ENCODE peak calls at places on chromosomes 2 and 18, in eight cellular contexts. One of them, this sample, is unnamed.

GRCh38 chr18:50297621-50298442 is 10.3 kb upstream of the CXXC1 start:
- DNase-seq in CD4-positive, CD25-positive, alpha-beta regulatory T cell: peak
- DNase-seq in activated gamma-delta T cell treated with anti-CD3 and anti-CD28 coated beads, Interleukin-2, amount 50 U/mL, for 16 hours: peak
- DNase-seq in left cardiac atrium: peak
- DNase-seq in foreskin fibroblast: peak
- DNase-seq in hippocampal formation: peak
- DNase-seq in stimulated activated CD4-positive, alpha-beta T cell treated with anti-CD3 and anti-CD28 coated beads, Interleukin-12 subunit alpha, Interleukin-12 subunit beta, amount 100 ng/mL, for 48 hours: peak
- DNase-seq in H9: peak
- DNase-seq in this sample: no peak

GRCh38 chr2:159090514-159091201 is 122.2 kb downstream of the TANC1 start:
- DNase-seq in stimulated activated CD4-positive, alpha-beta T cell treated with anti-CD3 and anti-CD28 coated beads, Interleukin-12 subunit alpha, Interleukin-12 subunit beta, amount 100 ng/mL, for 48 hours: no peak
- DNase-seq in hippocampal formation: no peak
- DNase-seq in CD4-positive, CD25-positive, alpha-beta regulatory T cell: no peak
- DNase-seq in left cardiac atrium: no peak
- DNase-seq in H9: no peak
- DNase-seq in activated gamma-delta T cell treated with anti-CD3 and anti-CD28 coated beads, Interleukin-2, amount 50 U/mL, for 16 hours: no peak
- DNase-seq in foreskin fibroblast: no peak
- DNase-seq in this sample: peak

GRCh38 chr18:49207373-49207772 is 253.1 kb downstream of the DYM start:
- DNase-seq in left cardiac atrium: no peak
- DNase-seq in CD4-positive, CD25-positive, alpha-beta regulatory T cell: no peak
- DNase-seq in foreskin fibroblast: peak
- DNase-seq in hippocampal formation: no peak
- DNase-seq in activated gamma-delta T cell treated with anti-CD3 and anti-CD28 coated beads, Interleukin-2, amount 50 U/mL, for 16 hours: no peak
- DNase-seq in stimulated activated CD4-positive, alpha-beta T cell treated with anti-CD3 and anti-CD28 coated beads, Interleukin-12 subunit alpha, Interleukin-12 subunit beta, amount 100 ng/mL, for 48 hours: no peak
- DNase-seq in H9: no peak
- DNase-seq in this sample: peak

GRCh38 chr2:30026091-30027055 is 105.0 kb upstream of the ALK start:
- DNase-seq in stimulated activated CD4-positive, alpha-beta T cell treated with anti-CD3 and anti-CD28 coated beads, Interleukin-12 subunit alpha, Interleukin-12 subunit beta, amount 100 ng/mL, for 48 hours: no peak
- DNase-seq in foreskin fibroblast: peak
- DNase-seq in hippocampal formation: peak
- DNase-seq in left cardiac atrium: peak
- DNase-seq in activated gamma-delta T cell treated with anti-CD3 and anti-CD28 coated beads, Interleukin-2, amount 50 U/mL, for 16 hours: no peak
- DNase-seq in CD4-positive, CD25-positive, alpha-beta regulatory T cell: no peak
- DNase-seq in H9: peak
- DNase-seq in this sample: peak

GRCh38 chr2:239819974-239820555 is 205.1 kb downstream of the NDUFA10 start:
- DNase-seq in hippocampal formation: no peak
- DNase-seq in H9: peak
- DNase-seq in activated gamma-delta T cell treated with anti-CD3 and anti-CD28 coated beads, Interleukin-2, amount 50 U/mL, for 16 hours: no peak
- DNase-seq in stimulated activated CD4-positive, alpha-beta T cell treated with anti-CD3 and anti-CD28 coated beads, Interleukin-12 subunit alpha, Interleukin-12 subunit beta, amount 100 ng/mL, for 48 hours: no peak
- DNase-seq in left cardiac atrium: no peak
- DNase-seq in CD4-positive, CD25-positive, alpha-beta regulatory T cell: no peak
- DNase-seq in foreskin fibroblast: no peak
- DNase-seq in this sample: peak

GRCh38 chr18:57819671-57820460 is 16.8 kb upstream of the ATP8B1 start:
- DNase-seq in CD4-positive, CD25-positive, alpha-beta regulatory T cell: no peak
- DNase-seq in foreskin fibroblast: peak
- DNase-seq in activated gamma-delta T cell treated with anti-CD3 and anti-CD28 coated beads, Interleukin-2, amount 50 U/mL, for 16 hours: no peak
- DNase-seq in hippocampal formation: no peak
- DNase-seq in left cardiac atrium: peak
- DNase-seq in stimulated activated CD4-positive, alpha-beta T cell treated with anti-CD3 and anti-CD28 coated beads, Interleukin-12 subunit alpha, Interleukin-12 subunit beta, amount 100 ng/mL, for 48 hours: no peak
- DNase-seq in H9: no peak
- DNase-seq in this sample: peak

GRCh38 chr2:227485429-227485828 is 13.5 kb downstream of the AGFG1 start:
- DNase-seq in CD4-positive, CD25-positive, alpha-beta regulatory T cell: no peak
- DNase-seq in activated gamma-delta T cell treated with anti-CD3 and anti-CD28 coated beads, Interleukin-2, amount 50 U/mL, for 16 hours: no peak
- DNase-seq in stimulated activated CD4-positive, alpha-beta T cell treated with anti-CD3 and anti-CD28 coated beads, Interleukin-12 subunit alpha, Interleukin-12 subunit beta, amount 100 ng/mL, for 48 hours: no peak
- DNase-seq in hippocampal formation: no peak
- DNase-seq in H9: no peak
- DNase-seq in left cardiac atrium: no peak
- DNase-seq in foreskin fibroblast: no peak
- DNase-seq in this sample: no peak

GRCh38 chr2:201196003-201196402 is 13.1 kb downstream of the CASP10 start:
- DNase-seq in left cardiac atrium: no peak
- DNase-seq in foreskin fibroblast: no peak
- DNase-seq in H9: no peak
- DNase-seq in activated gamma-delta T cell treated with anti-CD3 and anti-CD28 coated beads, Interleukin-2, amount 50 U/mL, for 16 hours: no peak
- DNase-seq in hippocampal formation: no peak
- DNase-seq in stimulated activated CD4-positive, alpha-beta T cell treated with anti-CD3 and anti-CD28 coated beads, Interleukin-12 subunit alpha, Interleukin-12 subunit beta, amount 100 ng/mL, for 48 hours: no peak
- DNase-seq in CD4-positive, CD25-positive, alpha-beta regulatory T cell: no peak
- DNase-seq in this sample: no peak

GRCh38 chr2:102488063-102488462 is 15.0 kb downstream of the SLC9A4 start:
- DNase-seq in activated gamma-delta T cell treated with anti-CD3 and anti-CD28 coated beads, Interleukin-2, amount 50 U/mL, for 16 hours: no peak
- DNase-seq in left cardiac atrium: no peak
- DNase-seq in CD4-positive, CD25-positive, alpha-beta regulatory T cell: no peak
- DNase-seq in foreskin fibroblast: peak
- DNase-seq in H9: no peak
- DNase-seq in stimulated activated CD4-positive, alpha-beta T cell treated with anti-CD3 and anti-CD28 coated beads, Interleukin-12 subunit alpha, Interleukin-12 subunit beta, amount 100 ng/mL, for 48 hours: no peak
- DNase-seq in hippocampal formation: no peak
- DNase-seq in this sample: peak

GRCh38 chr2:177673602-177674595 is 281.3 kb downstream of the AGPS start:
- DNase-seq in hippocampal formation: no peak
- DNase-seq in left cardiac atrium: no peak
- DNase-seq in H9: no peak
- DNase-seq in stimulated activated CD4-positive, alpha-beta T cell treated with anti-CD3 and anti-CD28 coated beads, Interleukin-12 subunit alpha, Interleukin-12 subunit beta, amount 100 ng/mL, for 48 hours: no peak
- DNase-seq in CD4-positive, CD25-positive, alpha-beta regulatory T cell: no peak
- DNase-seq in foreskin fibroblast: no peak
- DNase-seq in activated gamma-delta T cell treated with anti-CD3 and anti-CD28 coated beads, Interleukin-2, amount 50 U/mL, for 16 hours: no peak
- DNase-seq in this sample: no peak

GRCh38 chr2:232315049-232315922 is 63.3 kb upstream of the ALPP start:
- DNase-seq in activated gamma-delta T cell treated with anti-CD3 and anti-CD28 coated beads, Interleukin-2, amount 50 U/mL, for 16 hours: peak
- DNase-seq in hippocampal formation: peak
- DNase-seq in H9: no peak
- DNase-seq in foreskin fibroblast: peak
- DNase-seq in stimulated activated CD4-positive, alpha-beta T cell treated with anti-CD3 and anti-CD28 coated beads, Interleukin-12 subunit alpha, Interleukin-12 subunit beta, amount 100 ng/mL, for 48 hours: peak
- DNase-seq in CD4-positive, CD25-positive, alpha-beta regulatory T cell: peak
- DNase-seq in left cardiac atrium: peak
- DNase-seq in this sample: no peak

GRCh38 chr2:234310166-234310565 is 186.7 kb downstream of the ARL4C start:
- DNase-seq in H9: no peak
- DNase-seq in left cardiac atrium: no peak
- DNase-seq in foreskin fibroblast: no peak
- DNase-seq in hippocampal formation: no peak
- DNase-seq in stimulated activated CD4-positive, alpha-beta T cell treated with anti-CD3 and anti-CD28 coated beads, Interleukin-12 subunit alpha, Interleukin-12 subunit beta, amount 100 ng/mL, for 48 hours: no peak
- DNase-seq in CD4-positive, CD25-positive, alpha-beta regulatory T cell: no peak
- DNase-seq in activated gamma-delta T cell treated with anti-CD3 and anti-CD28 coated beads, Interleukin-2, amount 50 U/mL, for 16 hours: no peak
- DNase-seq in this sample: no peak

GRCh38 chr2:75200140-75200985 is 1.0 kb upstream of the TACR1 start:
- DNase-seq in stimulated activated CD4-positive, alpha-beta T cell treated with anti-CD3 and anti-CD28 coated beads, Interleukin-12 subunit alpha, Interleukin-12 subunit beta, amount 100 ng/mL, for 48 hours: no peak
- DNase-seq in H9: peak
- DNase-seq in activated gamma-delta T cell treated with anti-CD3 and anti-CD28 coated beads, Interleukin-2, amount 50 U/mL, for 16 hours: no peak
- DNase-seq in CD4-positive, CD25-positive, alpha-beta regulatory T cell: peak
- DNase-seq in left cardiac atrium: peak
- DNase-seq in hippocampal formation: no peak
- DNase-seq in foreskin fibroblast: peak
- DNase-seq in this sample: no peak

GRCh38 chr18:48328473-48329205 is 80.5 kb downstream of the ZBTB7C start:
- DNase-seq in foreskin fibroblast: peak
- DNase-seq in activated gamma-delta T cell treated with anti-CD3 and anti-CD28 coated beads, Interleukin-2, amount 50 U/mL, for 16 hours: no peak
- DNase-seq in left cardiac atrium: no peak
- DNase-seq in H9: no peak
- DNase-seq in CD4-positive, CD25-positive, alpha-beta regulatory T cell: no peak
- DNase-seq in stimulated activated CD4-positive, alpha-beta T cell treated with anti-CD3 and anti-CD28 coated beads, Interleukin-12 subunit alpha, Interleukin-12 subunit beta, amount 100 ng/mL, for 48 hours: no peak
- DNase-seq in hippocampal formation: no peak
- DNase-seq in this sample: peak

GRCh38 chr2:234495801-234496441 is 960 bp downstream of the ARL4C start:
- DNase-seq in stimulated activated CD4-positive, alpha-beta T cell treated with anti-CD3 and anti-CD28 coated beads, Interleukin-12 subunit alpha, Interleukin-12 subunit beta, amount 100 ng/mL, for 48 hours: no peak
- DNase-seq in hippocampal formation: no peak
- DNase-seq in H9: peak
- DNase-seq in CD4-positive, CD25-positive, alpha-beta regulatory T cell: no peak
- DNase-seq in left cardiac atrium: peak
- DNase-seq in activated gamma-delta T cell treated with anti-CD3 and anti-CD28 coated beads, Interleukin-2, amount 50 U/mL, for 16 hours: no peak
- DNase-seq in foreskin fibroblast: peak
- DNase-seq in this sample: no peak

GRCh38 chr2:205745661-205746407 is 63.5 kb downstream of the NRP2 start:
- DNase-seq in foreskin fibroblast: peak
- DNase-seq in hippocampal formation: no peak
- DNase-seq in stimulated activated CD4-positive, alpha-beta T cell treated with anti-CD3 and anti-CD28 coated beads, Interleukin-12 subunit alpha, Interleukin-12 subunit beta, amount 100 ng/mL, for 48 hours: no peak
- DNase-seq in H9: no peak
- DNase-seq in CD4-positive, CD25-positive, alpha-beta regulatory T cell: no peak
- DNase-seq in activated gamma-delta T cell treated with anti-CD3 and anti-CD28 coated beads, Interleukin-2, amount 50 U/mL, for 16 hours: no peak
- DNase-seq in left cardiac atrium: no peak
- DNase-seq in this sample: no peak

GRCh38 chr2:240733803-240734495 is 42.3 kb downstream of the AQP12A start:
- DNase-seq in hippocampal formation: no peak
- DNase-seq in left cardiac atrium: no peak
- DNase-seq in H9: no peak
- DNase-seq in CD4-positive, CD25-positive, alpha-beta regulatory T cell: no peak
- DNase-seq in stimulated activated CD4-positive, alpha-beta T cell treated with anti-CD3 and anti-CD28 coated beads, Interleukin-12 subunit alpha, Interleukin-12 subunit beta, amount 100 ng/mL, for 48 hours: no peak
- DNase-seq in foreskin fibroblast: no peak
- DNase-seq in activated gamma-delta T cell treated with anti-CD3 and anti-CD28 coated beads, Interleukin-2, amount 50 U/mL, for 16 hours: no peak
- DNase-seq in this sample: no peak

GRCh38 chr2:98472132-98472650 is 27.5 kb downstream of the INPP4A start:
- DNase-seq in H9: no peak
- DNase-seq in foreskin fibroblast: no peak
- DNase-seq in activated gamma-delta T cell treated with anti-CD3 and anti-CD28 coated beads, Interleukin-2, amount 50 U/mL, for 16 hours: no peak
- DNase-seq in left cardiac atrium: no peak
- DNase-seq in hippocampal formation: no peak
- DNase-seq in stimulated activated CD4-positive, alpha-beta T cell treated with anti-CD3 and anti-CD28 coated beads, Interleukin-12 subunit alpha, Interleukin-12 subunit beta, amount 100 ng/mL, for 48 hours: no peak
- DNase-seq in CD4-positive, CD25-positive, alpha-beta regulatory T cell: no peak
- DNase-seq in this sample: no peak

GRCh38 chr2:88831792-88832248 is 140.3 kb downstream of the RPIA start:
- DNase-seq in hippocampal formation: no peak
- DNase-seq in left cardiac atrium: peak
- DNase-seq in H9: no peak
- DNase-seq in foreskin fibroblast: peak
- DNase-seq in CD4-positive, CD25-positive, alpha-beta regulatory T cell: peak
- DNase-seq in activated gamma-delta T cell treated with anti-CD3 and anti-CD28 coated beads, Interleukin-2, amount 50 U/mL, for 16 hours: no peak
- DNase-seq in stimulated activated CD4-positive, alpha-beta T cell treated with anti-CD3 and anti-CD28 coated beads, Interleukin-12 subunit alpha, Interleukin-12 subunit beta, amount 100 ng/mL, for 48 hours: peak
- DNase-seq in this sample: peak

GRCh38 chr2:26786207-26787023 is 559 bp downstream of the CENPA start:
- DNase-seq in stimulated activated CD4-positive, alpha-beta T cell treated with anti-CD3 and anti-CD28 coated beads, Interleukin-12 subunit alpha, Interleukin-12 subunit beta, amount 100 ng/mL, for 48 hours: no peak
- DNase-seq in activated gamma-delta T cell treated with anti-CD3 and anti-CD28 coated beads, Interleukin-2, amount 50 U/mL, for 16 hours: no peak
- DNase-seq in CD4-positive, CD25-positive, alpha-beta regulatory T cell: peak
- DNase-seq in hippocampal formation: no peak
- DNase-seq in foreskin fibroblast: peak
- DNase-seq in left cardiac atrium: peak
- DNase-seq in H9: no peak
- DNase-seq in this sample: no peak

GRCh38 chr2:96099861-96100798 is 16.2 kb downstream of the ADRA2B start:
- DNase-seq in stimulated activated CD4-positive, alpha-beta T cell treated with anti-CD3 and anti-CD28 coated beads, Interleukin-12 subunit alpha, Interleukin-12 subunit beta, amount 100 ng/mL, for 48 hours: no peak
- DNase-seq in left cardiac atrium: peak
- DNase-seq in CD4-positive, CD25-positive, alpha-beta regulatory T cell: no peak
- DNase-seq in H9: peak
- DNase-seq in hippocampal formation: no peak
- DNase-seq in activated gamma-delta T cell treated with anti-CD3 and anti-CD28 coated beads, Interleukin-2, amount 50 U/mL, for 16 hours: no peak
- DNase-seq in foreskin fibroblast: no peak
- DNase-seq in this sample: no peak

GRCh38 chr2:70088508-70089219 is 1.4 kb downstream of the PCBP1 start:
- DNase-seq in foreskin fibroblast: no peak
- DNase-seq in hippocampal formation: no peak
- DNase-seq in activated gamma-delta T cell treated with anti-CD3 and anti-CD28 coated beads, Interleukin-2, amount 50 U/mL, for 16 hours: no peak
- DNase-seq in CD4-positive, CD25-positive, alpha-beta regulatory T cell: no peak
- DNase-seq in left cardiac atrium: no peak
- DNase-seq in stimulated activated CD4-positive, alpha-beta T cell treated with anti-CD3 and anti-CD28 coated beads, Interleukin-12 subunit alpha, Interleukin-12 subunit beta, amount 100 ng/mL, for 48 hours: peak
- DNase-seq in H9: no peak
- DNase-seq in this sample: no peak

GRCh38 chr2:19380532-19380931 is 22.1 kb upstream of the OSR1 start:
- DNase-seq in stimulated activated CD4-positive, alpha-beta T cell treated with anti-CD3 and anti-CD28 coated beads, Interleukin-12 subunit alpha, Interleukin-12 subunit beta, amount 100 ng/mL, for 48 hours: no peak
- DNase-seq in foreskin fibroblast: no peak
- DNase-seq in hippocampal formation: no peak
- DNase-seq in activated gamma-delta T cell treated with anti-CD3 and anti-CD28 coated beads, Interleukin-2, amount 50 U/mL, for 16 hours: no peak
- DNase-seq in CD4-positive, CD25-positive, alpha-beta regulatory T cell: no peak
- DNase-seq in H9: no peak
- DNase-seq in left cardiac atrium: no peak
- DNase-seq in this sample: peak

GRCh38 chr2:143955416-143956075 is 564.4 kb downstream of the ZEB2 start:
- DNase-seq in CD4-positive, CD25-positive, alpha-beta regulatory T cell: no peak
- DNase-seq in H9: no peak
- DNase-seq in stimulated activated CD4-positive, alpha-beta T cell treated with anti-CD3 and anti-CD28 coated beads, Interleukin-12 subunit alpha, Interleukin-12 subunit beta, amount 100 ng/mL, for 48 hours: no peak
- DNase-seq in activated gamma-delta T cell treated with anti-CD3 and anti-CD28 coated beads, Interleukin-2, amount 50 U/mL, for 16 hours: no peak
- DNase-seq in left cardiac atrium: no peak
- DNase-seq in foreskin fibroblast: peak
- DNase-seq in hippocampal formation: no peak
- DNase-seq in this sample: peak

GRCh38 chr2:120559401-120559800 is 176.3 kb upstream of the GLI2 start:
- DNase-seq in hippocampal formation: no peak
- DNase-seq in left cardiac atrium: no peak
- DNase-seq in H9: no peak
- DNase-seq in CD4-positive, CD25-positive, alpha-beta regulatory T cell: no peak
- DNase-seq in activated gamma-delta T cell treated with anti-CD3 and anti-CD28 coated beads, Interleukin-2, amount 50 U/mL, for 16 hours: no peak
- DNase-seq in stimulated activated CD4-positive, alpha-beta T cell treated with anti-CD3 and anti-CD28 coated beads, Interleukin-12 subunit alpha, Interleukin-12 subunit beta, amount 100 ng/mL, for 48 hours: no peak
- DNase-seq in foreskin fibroblast: peak
- DNase-seq in this sample: peak

GRCh38 chr2:18961991-18962421 is 372.6 kb upstream of the NT5C1B start:
- DNase-seq in H9: no peak
- DNase-seq in CD4-positive, CD25-positive, alpha-beta regulatory T cell: no peak
- DNase-seq in hippocampal formation: no peak
- DNase-seq in foreskin fibroblast: no peak
- DNase-seq in left cardiac atrium: no peak
- DNase-seq in stimulated activated CD4-positive, alpha-beta T cell treated with anti-CD3 and anti-CD28 coated beads, Interleukin-12 subunit alpha, Interleukin-12 subunit beta, amount 100 ng/mL, for 48 hours: no peak
- DNase-seq in activated gamma-delta T cell treated with anti-CD3 and anti-CD28 coated beads, Interleukin-2, amount 50 U/mL, for 16 hours: no peak
- DNase-seq in this sample: no peak